ENCODE peak calls at places on chromosomes 7 and 10, in nine cellular contexts. W is GM03348; E is stimulated activated CD4-positive, alpha-beta T cell treated with anti-CD3 and anti-CD28 coated beads, TNF-alpha, amount 100 ng/mL, for 1 hour; C is M059J; Z is NCI-H1092 treated with DMSO at 0.1 percent for 48 hours; A is ovary; F is T follicular helper cell; D is NCI-H2171 treated with DMSO at 0.1 percent for 48 hours; G is NCI-H460. S is an unnamed sample.

GRCh38 chr10:111835562-111835961 is 348.0 kb downstream of the GPAM start:
- DNase-seq in A (no peak), Z (no peak), F (no peak), G (no peak), W (peak; percentile 60), E (no peak), D (no peak), C (peak; percentile 3), S (peak; percentile 39)

GRCh38 chr10:91010952-91011351 is 90.1 kb upstream of the ANKRD1 start:
- DNase-seq in E (no peak), Z (no peak), D (no peak), W (no peak), G (no peak), A (no peak), C (peak; percentile 16), F (no peak), S (no peak)

GRCh38 chr10:4201866-4202825 is 417.1 kb upstream of the KLF6 start:
- DNase-seq in W (peak; percentile 51), A (no peak), E (no peak), G (no peak), D (no peak), C (no peak), F (no peak), Z (no peak), S (peak; percentile 60)

GRCh38 chr7:925601-926000 is 28.9 kb downstream of the ADAP1 start:
- DNase-seq in C (no peak), E (no peak), A (peak; percentile 10), F (no peak), D (no peak), W (no peak), Z (no peak), G (no peak), S (no peak)

GRCh38 chr7:96233528-96234154 is 88.3 kb downstream of the SLC25A13 start:
- DNase-seq in A (no peak), C (no peak), W (no peak), Z (no peak), D (no peak), F (no peak), E (no peak), G (no peak), S (no peak)

GRCh38 chr7:92461027-92462003 is 14.0 kb downstream of the GATAD1 start:
- DNase-seq in G (peak; percentile 56), A (no peak), C (peak; percentile 54), W (peak; percentile 71), F (no peak), D (peak; percentile 49), Z (peak; percentile 54), E (no peak), S (peak; percentile 52)

GRCh38 chr7:123599766-123600165 is 1.9 kb upstream of the ASB15 start:
- DNase-seq in D (no peak), W (no peak), C (no peak), F (no peak), A (no peak), G (no peak), Z (no peak), E (no peak), S (no peak)

GRCh38 chr7:44184874-44185446 is 4.3 kb downstream of the GCK start:
- DNase-seq in A (no peak), W (no peak), E (no peak), Z (no peak), C (no peak), G (no peak), D (no peak), F (no peak), S (no peak)

GRCh38 chr7:127525866-127526456 is 59.4 kb downstream of the GCC1 start:
- DNase-seq in G (no peak), F (no peak), A (no peak), E (no peak), C (no peak), Z (peak; percentile 28), W (no peak), D (no peak), S (no peak)

GRCh38 chr7:139109188-139109982 is at the start of gene ZC3HAV1:
- DNase-seq in E (peak; percentile 68), Z (peak; percentile 86), G (peak; percentile 88), W (peak; percentile 92), D (peak; percentile 53), F (peak; percentile 86), C (peak; percentile 89), A (peak; percentile 83), S (peak; percentile 88)